ENCODE peak calls at places on chromosome 20, in five cellular contexts. One of them, this sample, is unnamed.

GRCh38 chr20:10261702-10262101 is 43.1 kb downstream of the SNAP25 start:
- DNase-seq in LoVo: no peak
- DNase-seq in HCEC 1CT: no peak
- DNase-seq in uterus: no peak
- DNase-seq in T-helper 1 cell: no peak
- DNase-seq in this sample: no peak

GRCh38 chr20:45503430-45503829 is 12.0 kb downstream of the SPINT3 start:
- DNase-seq in LoVo: no peak
- DNase-seq in HCEC 1CT: no peak
- DNase-seq in uterus: no peak
- DNase-seq in T-helper 1 cell: no peak
- DNase-seq in this sample: no peak

GRCh38 chr20:49521356-49521755 is 38.9 kb upstream of the KCNB1 start:
- DNase-seq in LoVo: no peak
- DNase-seq in HCEC 1CT: no peak
- DNase-seq in uterus: no peak
- DNase-seq in T-helper 1 cell: no peak
- DNase-seq in this sample: no peak

GRCh38 chr20:19889011-19889953 is 127.9 kb upstream of the NAA20 start:
- DNase-seq in LoVo: no peak
- DNase-seq in HCEC 1CT: peak
- DNase-seq in uterus: peak
- DNase-seq in T-helper 1 cell: no peak
- DNase-seq in this sample: no peak

GRCh38 chr20:24836900-24837299 is 112.2 kb upstream of the CST7 start:
- DNase-seq in LoVo: no peak
- DNase-seq in HCEC 1CT: no peak
- DNase-seq in uterus: no peak
- DNase-seq in T-helper 1 cell: no peak
- DNase-seq in this sample: no peak

GRCh38 chr20:31606928-31607639 is 2.0 kb downstream of the ID1 start:
- DNase-seq in LoVo: peak
- DNase-seq in HCEC 1CT: peak
- DNase-seq in uterus: no peak
- DNase-seq in T-helper 1 cell: no peak
- DNase-seq in this sample: no peak

GRCh38 chr20:44187054-44187762 is at the start of gene JPH2:
- DNase-seq in LoVo: no peak
- DNase-seq in HCEC 1CT: peak
- DNase-seq in uterus: peak
- DNase-seq in T-helper 1 cell: no peak
- DNase-seq in this sample: no peak

GRCh38 chr20:41854765-41855164 is 236.6 kb upstream of the CHD6 start:
- DNase-seq in LoVo: peak
- DNase-seq in HCEC 1CT: no peak
- DNase-seq in uterus: no peak
- DNase-seq in T-helper 1 cell: no peak
- DNase-seq in this sample: no peak

GRCh38 chr20:33576432-33576883 is 85.7 kb upstream of the C20orf144 start:
- DNase-seq in LoVo: no peak
- DNase-seq in HCEC 1CT: no peak
- DNase-seq in uterus: no peak
- DNase-seq in T-helper 1 cell: no peak
- DNase-seq in this sample: no peak

GRCh38 chr20:49698477-49698876 is 15.2 kb downstream of the B4GALT5 start:
- DNase-seq in LoVo: no peak
- DNase-seq in HCEC 1CT: no peak
- DNase-seq in uterus: no peak
- DNase-seq in T-helper 1 cell: no peak
- DNase-seq in this sample: no peak

GRCh38 chr20:10857362-10858070 is 183.7 kb upstream of the JAG1 start:
- DNase-seq in LoVo: peak
- DNase-seq in HCEC 1CT: peak
- DNase-seq in uterus: peak
- DNase-seq in T-helper 1 cell: no peak
- DNase-seq in this sample: no peak